ENCODE peak calls at places on chromosomes 4 and X, in nine cellular contexts. W is iris pigment epithelial cell, Q is GM23248, F is NCI-H1092, C is fibroblast of mammary gland, E is islet precursor cell, I is SK-N-MC, U is T-helper 2 cell, M is LoVo. B is an unnamed sample.
A peak's percentile ranks its signal among the peaks of the same experiment; 100 is the strongest.

GRCh38 chr4:7721984-7722551 is 217.6 kb downstream of the AFAP1 start:
- DNase-seq in W (peak; percentile 31), Q (no peak), F (no peak), C (no peak), E (no peak), I (no peak), U (no peak), M (no peak), B (no peak)

GRCh38 chr4:169881769-169882168 is 124.0 kb upstream of the HPF1 start:
- DNase-seq in W (no peak), Q (no peak), F (no peak), C (no peak), E (no peak), I (no peak), U (no peak), M (no peak), B (no peak)

GRCh38 chrX:9926002-9926401 is 41.2 kb upstream of the CLDN34 start:
- DNase-seq in W (no peak), Q (no peak), F (no peak), C (no peak), E (no peak), I (no peak), U (no peak), M (no peak), B (no peak)

GRCh38 chrX:30489323-30489722 is 88.2 kb downstream of the TASL start:
- DNase-seq in W (no peak), Q (peak; percentile 1), F (peak; percentile 27), C (peak; percentile 31), E (peak; percentile 58), I (no peak), U (no peak), M (no peak), B (no peak)

GRCh38 chr4:133129237-133129636 is 19.9 kb upstream of the PCDH10 start:
- DNase-seq in W (peak; percentile 48), Q (no peak), F (no peak), C (no peak), E (no peak), I (no peak), U (no peak), M (no peak), B (no peak)

GRCh38 chr4:98996056-98996941 is 778 bp downstream of the METAP1 start:
- DNase-seq in W (peak; percentile 61), Q (peak; percentile 73), F (peak; percentile 50), C (peak; percentile 28), E (no peak), I (no peak), U (no peak), M (peak; percentile 5), B (peak; percentile 53)

GRCh38 chr4:129342820-129343219 is 246.9 kb downstream of the C4orf33 start:
- DNase-seq in W (peak; percentile 89), Q (peak; percentile 89), F (no peak), C (peak; percentile 86), E (no peak), I (peak; percentile 84), U (no peak), M (peak; percentile 60), B (peak; percentile 78)

GRCh38 chr4:98572697-98573096 is 85.7 kb downstream of the TSPAN5 start:
- DNase-seq in W (no peak), Q (no peak), F (no peak), C (no peak), E (no peak), I (no peak), U (no peak), M (no peak), B (no peak)

GRCh38 chrX:148146121-148146520 is 165.0 kb downstream of the FMR1NB start:
- DNase-seq in W (no peak), Q (no peak), F (no peak), C (no peak), E (no peak), I (no peak), U (no peak), M (no peak), B (no peak)

GRCh38 chrX:68699960-68700746 is 52.7 kb downstream of the STARD8 start:
- DNase-seq in W (no peak), Q (peak; percentile 81), F (no peak), C (peak; percentile 64), E (no peak), I (no peak), U (no peak), M (no peak), B (peak; percentile 37)

GRCh38 chr4:11529625-11530201 is 101.0 kb upstream of the HS3ST1 start:
- DNase-seq in W (peak; percentile 45), Q (no peak), F (no peak), C (peak; percentile 47), E (no peak), I (no peak), U (no peak), M (peak; percentile 45), B (no peak)

GRCh38 chr4:26058537-26058936 is 144.5 kb downstream of the SMIM20 start:
- DNase-seq in W (no peak), Q (no peak), F (peak; percentile 16), C (no peak), E (no peak), I (no peak), U (no peak), M (no peak), B (peak; percentile 77)

GRCh38 chrX:11272290-11272689 is 20.9 kb upstream of the AMELX start:
- DNase-seq in W (no peak), Q (no peak), F (no peak), C (peak; percentile 17), E (no peak), I (no peak), U (no peak), M (no peak), B (no peak)

GRCh38 chr4:134320048-134320447 is 118.5 kb upstream of the PABPC4L start:
- DNase-seq in W (no peak), Q (no peak), F (no peak), C (no peak), E (no peak), I (no peak), U (no peak), M (no peak), B (no peak)

GRCh38 chr4:17512973-17513665 is 1.2 kb upstream of the QDPR start:
- DNase-seq in W (no peak), Q (no peak), F (no peak), C (peak; percentile 30), E (no peak), I (no peak), U (no peak), M (no peak), B (peak; percentile 79)

GRCh38 chrX:147953976-147954375 is 27.2 kb upstream of the FMR1NB start:
- DNase-seq in W (no peak), Q (no peak), F (no peak), C (peak; percentile 4), E (no peak), I (no peak), U (no peak), M (no peak), B (no peak)

GRCh38 chr4:159013692-159014091 is 89.2 kb upstream of the RAPGEF2 start:
- DNase-seq in W (no peak), Q (no peak), F (no peak), C (no peak), E (no peak), I (no peak), U (no peak), M (no peak), B (no peak)

GRCh38 chr4:138668309-138668708 is 347.3 kb upstream of the NOCT start:
- DNase-seq in W (no peak), Q (no peak), F (no peak), C (no peak), E (no peak), I (no peak), U (no peak), M (no peak), B (no peak)

GRCh38 chrX:46953597-46953996 is 41.4 kb downstream of the JADE3 start:
- DNase-seq in W (no peak), Q (no peak), F (no peak), C (peak; percentile 29), E (peak; percentile 81), I (no peak), U (no peak), M (peak; percentile 26), B (no peak)

GRCh38 chr4:16830081-16830480 is 68.4 kb downstream of the LDB2 start:
- DNase-seq in W (no peak), Q (no peak), F (no peak), C (no peak), E (no peak), I (no peak), U (no peak), M (no peak), B (no peak)

GRCh38 chr4:2714071-2714770 is 41.9 kb downstream of the TNIP2 start:
- DNase-seq in W (peak; percentile 78), Q (peak; percentile 84), F (no peak), C (peak; percentile 74), E (no peak), I (peak; percentile 39), U (no peak), M (no peak), B (no peak)

GRCh38 chrX:17788439-17788838 is 51.1 kb downstream of the SCML1 start:
- DNase-seq in W (peak; percentile 15), Q (peak; percentile 40), F (peak; percentile 18), C (peak; percentile 38), E (peak; percentile 63), I (peak; percentile 3), U (peak; percentile 19), M (peak; percentile 6), B (peak; percentile 8)

GRCh38 chrX:41734530-41734929 is 10.5 kb downstream of the GPR82 start:
- DNase-seq in W (peak; percentile 17), Q (peak; percentile 36), F (no peak), C (peak; percentile 40), E (no peak), I (no peak), U (no peak), M (no peak), B (peak; percentile 3)

B was measured in mammary epithelial cell.